ENCODE peak calls at places on chromosomes 6 and 20, in six cellular contexts. A is OCI-LY7, G is mammary epithelial cell, V is bronchial epithelial cell, T is fibroblast of mammary gland, Z is foreskin fibroblast. P is an unnamed sample.

GRCh38 chr6:150425508-150425907 is 56.7 kb downstream of the IYD start:
- DNase-seq in A (no peak), G (no peak), V (no peak), T (no peak), Z (no peak), P (no peak)

GRCh38 chr6:7271205-7271534 is 41.8 kb downstream of the SSR1 start:
- DNase-seq in A (no peak), G (no peak), V (no peak), T (no peak), Z (no peak), P (no peak)

GRCh38 chr20:36217226-36217625 is 19.1 kb upstream of the AAR2 start:
- DNase-seq in A (no peak), G (no peak), V (no peak), T (no peak), Z (no peak), P (no peak)

GRCh38 chr6:49410564-49410963 is 52.5 kb downstream of the MMUT start:
- DNase-seq in A (no peak), G (no peak), V (no peak), T (no peak), Z (no peak), P (no peak)

GRCh38 chr6:116596815-116597214 is 19.5 kb upstream of the RSPH4A start:
- DNase-seq in A (no peak), G (peak; percentile 2), V (no peak), T (peak; percentile 29), Z (no peak), P (no peak)

GRCh38 chr6:32151131-32151884 is 431 bp downstream of the PRRT1 start:
- DNase-seq in A (no peak), G (no peak), V (no peak), T (no peak), Z (no peak), P (no peak)

GRCh38 chr6:149887343-149887742 is 10.6 kb downstream of the RAET1E start:
- DNase-seq in A (no peak), G (peak; percentile 94), V (peak; percentile 99), T (peak; percentile 93), Z (peak; percentile 55), P (no peak)

GRCh38 chr6:147117580-147117979 is 86.6 kb upstream of the STXBP5 start:
- DNase-seq in A (no peak), G (no peak), V (no peak), T (peak; percentile 62), Z (no peak), P (no peak)

GRCh38 chr20:14947536-14947935 is 610.1 kb upstream of the FLRT3 start:
- DNase-seq in A (no peak), G (no peak), V (no peak), T (no peak), Z (no peak), P (no peak)

GRCh38 chr6:132952468-132952867 is 138.1 kb downstream of the RPS12 start:
- DNase-seq in A (no peak), G (no peak), V (peak; percentile 55), T (peak; percentile 41), Z (no peak), P (no peak)

GRCh38 chr6:100116409-100117194 is 122.6 kb upstream of the MCHR2 start:
- DNase-seq in A (peak; percentile 44), G (peak; percentile 45), V (peak; percentile 60), T (peak; percentile 85), Z (peak; percentile 65), P (peak; percentile 71)

GRCh38 chr6:34657307-34657978 is 39.1 kb downstream of the ILRUN start:
- DNase-seq in A (peak; percentile 53), G (peak; percentile 73), V (peak; percentile 78), T (peak; percentile 90), Z (peak; percentile 66), P (peak; percentile 69)

GRCh38 chr6:121600389-121601233 is 165.2 kb downstream of the GJA1 start:
- DNase-seq in A (no peak), G (no peak), V (no peak), T (no peak), Z (no peak), P (no peak)

GRCh38 chr6:166005401-166005845 is 162.2 kb downstream of the TBXT start:
- DNase-seq in A (no peak), G (no peak), V (no peak), T (peak; percentile 42), Z (no peak), P (no peak)

GRCh38 chr6:88637761-88638160 is 325.7 kb downstream of the RNGTT start:
- DNase-seq in A (no peak), G (no peak), V (no peak), T (no peak), Z (no peak), P (no peak)

GRCh38 chr6:116513224-116513875 is 1.9 kb downstream of the CALHM5 start:
- DNase-seq in A (no peak), G (peak; percentile 70), V (peak; percentile 81), T (no peak), Z (no peak), P (no peak)

GRCh38 chr6:79330723-79331122 is 96.2 kb upstream of the HMGN3 start:
- DNase-seq in A (no peak), G (peak; percentile 27), V (peak; percentile 79), T (no peak), Z (no peak), P (no peak)

GRCh38 chr6:72969666-72970065 is 255.6 kb downstream of the KHDC1L start:
- DNase-seq in A (no peak), G (no peak), V (no peak), T (no peak), Z (no peak), P (no peak)

DNA sequence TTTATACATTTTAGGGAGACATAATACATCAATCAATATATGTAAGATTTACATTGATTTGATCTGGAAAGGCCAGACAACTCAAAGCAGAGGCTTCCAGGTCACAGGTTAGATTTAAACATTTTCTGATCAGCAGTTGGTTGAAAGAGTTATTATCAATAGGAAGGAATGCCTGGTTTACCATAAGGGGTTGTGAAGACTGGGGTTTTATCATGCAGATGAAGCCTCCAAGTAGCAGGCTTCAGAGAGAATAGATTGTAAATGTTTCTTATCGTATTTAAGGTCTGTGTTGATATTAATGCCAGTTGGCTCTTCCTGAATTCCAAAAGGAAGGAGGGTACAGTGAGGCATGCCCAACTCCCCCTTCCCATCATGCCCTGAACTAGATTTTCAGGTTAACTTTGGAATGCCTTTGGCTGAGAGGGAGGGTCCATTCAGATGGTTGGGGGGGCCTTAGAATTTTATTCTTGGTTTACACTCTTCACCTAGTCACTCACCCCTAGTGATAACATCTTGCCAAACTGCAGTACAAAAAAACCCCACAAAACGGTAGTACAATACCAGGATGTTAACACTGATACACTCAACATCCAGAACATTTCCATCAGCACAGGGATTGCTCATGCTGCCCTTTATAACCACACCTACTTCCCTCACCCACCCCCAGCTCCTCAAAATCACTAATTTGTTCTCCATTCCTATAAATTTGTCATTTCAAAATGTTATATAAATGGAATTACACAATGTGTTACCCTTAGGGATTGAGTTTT is 259.6 kb upstream of the PLN start:
- DNase-seq in A (no peak), G (peak; percentile 37), V (peak; percentile 13), T (peak; percentile 54), Z (no peak), P (no peak)
- TF ChIP-seq CTCF in A (no peak), G (peak; percentile 50), V (no peak), T (peak; percentile 45), Z (peak; percentile 39), P (peak; percentile 2)

GRCh38 chr20:44737116-44737515 is 8.5 kb upstream of the KCNK15 start:
- DNase-seq in A (no peak), G (no peak), V (no peak), T (no peak), Z (no peak), P (no peak)

GRCh38 chr20:44736170-44737021 is 9.3 kb upstream of the KCNK15 start:
- DNase-seq in A (peak; percentile 88), G (peak; percentile 67), V (peak; percentile 73), T (peak; percentile 94), Z (peak; percentile 73), P (peak; percentile 65)

GRCh38 chr20:44734938-44735337 is 10.7 kb upstream of the KCNK15 start:
- DNase-seq in A (no peak), G (peak; percentile 68), V (peak; percentile 59), T (peak; percentile 50), Z (peak; percentile 77), P (no peak)

GRCh38 chr20:44733341-44734069 is 12.2 kb upstream of the KCNK15 start:
- DNase-seq in A (peak; percentile 68), G (peak; percentile 57), V (peak; percentile 54), T (peak; percentile 74), Z (peak; percentile 72), P (peak; percentile 76)

DNA sequence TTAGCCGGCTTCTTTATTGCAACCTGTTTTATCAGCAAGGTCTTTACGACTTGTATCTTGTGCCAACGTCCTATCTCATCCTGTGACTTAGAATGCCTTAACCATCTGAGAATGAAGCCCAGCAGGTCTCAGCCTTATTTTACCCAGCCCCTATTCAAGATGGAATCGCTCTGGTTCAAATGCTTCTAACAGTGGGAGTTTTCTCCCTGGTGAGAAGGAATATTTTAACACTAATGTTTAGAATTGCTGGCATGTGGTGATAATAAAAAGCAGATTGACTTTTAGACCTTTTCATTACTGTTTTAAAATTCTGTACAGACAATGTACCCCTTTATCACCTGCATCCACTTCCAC is 9.9 kb upstream of the KCNK15 start:
- DNase-seq in A (no peak), G (no peak), V (no peak), T (no peak), Z (no peak), P (no peak)
- H3K4me3 ChIP-seq in A (peak overlapping the region; percentile 62), G (no peak overlapping the region), V (no peak overlapping the region), T (no peak overlapping the region), Z (no peak overlapping the region), P (no peak overlapping the region)

DNA sequence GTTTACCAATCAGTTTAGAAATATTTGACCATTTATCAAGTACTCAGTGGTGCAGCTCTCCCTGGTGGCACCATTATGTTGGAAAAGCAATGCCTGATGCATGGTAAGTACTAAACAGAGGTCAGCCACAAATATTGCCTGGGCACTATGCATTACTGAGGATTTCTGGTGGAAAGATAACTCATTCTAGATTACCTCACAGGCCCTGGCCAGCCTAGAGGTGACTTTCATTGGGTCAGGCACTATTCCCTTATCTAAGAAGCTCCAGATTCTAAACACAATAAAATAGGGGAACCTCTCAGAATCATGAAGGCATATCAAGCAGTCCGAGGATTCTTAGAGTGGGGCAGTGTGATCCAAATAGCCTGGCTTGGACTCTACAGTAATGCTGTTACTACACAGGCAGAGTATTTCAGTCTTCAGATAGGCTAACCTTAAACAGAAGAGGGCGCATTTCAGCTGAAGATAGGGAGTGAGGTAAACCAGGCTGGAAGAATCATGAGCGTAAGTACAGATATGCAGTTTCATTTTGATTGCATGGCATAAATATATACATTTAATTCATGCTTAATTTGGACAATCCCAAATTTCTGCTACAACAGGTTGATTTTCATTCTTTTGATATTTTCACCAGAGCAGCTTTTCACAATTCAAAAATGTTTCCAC is 12.1 kb downstream of the LGSN start:
- DNase-seq in A (peak; percentile 54), G (peak; percentile 37), V (peak; percentile 52), T (peak; percentile 65), Z (peak; percentile 21), P (peak; percentile 78)
- TF ChIP-seq CTCF in A (peak; percentile 80), G (peak; percentile 50), V (peak; percentile 38), T (peak; percentile 69), Z (peak; percentile 54), P (peak; percentile 57)

GRCh38 chr20:43940518-43941225 is 26.0 kb downstream of the TOX2 start:
- DNase-seq in A (no peak), G (no peak), V (no peak), T (no peak), Z (no peak), P (no peak)

GRCh38 chr20:43943725-43944124 is 29.1 kb downstream of the TOX2 start:
- DNase-seq in A (no peak), G (no peak), V (no peak), T (no peak), Z (no peak), P (no peak)

GRCh38 chr20:43941476-43942212 is 27.0 kb downstream of the TOX2 start:
- DNase-seq in A (peak; percentile 33), G (peak; percentile 34), V (peak; percentile 64), T (peak; percentile 49), Z (no peak), P (peak; percentile 47)

GRCh38 chr20:43942661-43943285 is 28.1 kb downstream of the TOX2 start:
- DNase-seq in A (peak; percentile 31), G (peak; percentile 56), V (peak; percentile 50), T (peak; percentile 68), Z (peak; percentile 49), P (peak; percentile 80)

GRCh38 chr20:43942213-43942590 is 27.6 kb downstream of the TOX2 start:
- DNase-seq in A (no peak), G (no peak), V (no peak), T (no peak), Z (no peak), P (no peak)
- H3K4me3 ChIP-seq in A (no peak overlapping the region), G (no peak overlapping the region), V (no peak overlapping the region), T (no peak overlapping the region), Z (no peak overlapping the region), P (no peak overlapping the region)